ENCODE peak calls at places on chromosomes 16 and 17, in four cellular contexts. One of them, this sample, is unnamed.

GRCh38 chr16:89452925-89453324 is 37.4 kb downstream of the ANKRD11 start:
- DNase-seq in neural progenitor cell: no peak
- DNase-seq in NCI-H1105 treated with DMSO at 0.1 percent for 48 hours: no peak
- DNase-seq in AG08396: no peak
- DNase-seq in this sample: no peak

GRCh38 chr17:31480067-31480466 is 88.6 kb downstream of the RAB11FIP4 start:
- DNase-seq in neural progenitor cell: no peak
- DNase-seq in NCI-H1105 treated with DMSO at 0.1 percent for 48 hours: no peak
- DNase-seq in AG08396: no peak
- DNase-seq in this sample: no peak

GRCh38 chr17:30956764-30957374 is 14.0 kb upstream of the RNF135 start:
- DNase-seq in neural progenitor cell: peak; percentile 13
- DNase-seq in NCI-H1105 treated with DMSO at 0.1 percent for 48 hours: no peak
- DNase-seq in AG08396: peak; percentile 21
- DNase-seq in this sample: no peak

GRCh38 chr17:16351831-16352230 is 1.4 kb downstream of the CENPV start:
- DNase-seq in neural progenitor cell: no peak
- DNase-seq in NCI-H1105 treated with DMSO at 0.1 percent for 48 hours: no peak
- DNase-seq in AG08396: peak; percentile 55
- DNase-seq in this sample: no peak

GRCh38 chr17:44417553-44417952 is 28.1 kb upstream of the ITGA2B start:
- DNase-seq in neural progenitor cell: no peak
- DNase-seq in NCI-H1105 treated with DMSO at 0.1 percent for 48 hours: no peak
- DNase-seq in AG08396: peak; percentile 37
- DNase-seq in this sample: no peak

GRCh38 chr17:41340934-41341861 is 9.4 kb downstream of the KRT33A start:
- DNase-seq in neural progenitor cell: no peak
- DNase-seq in NCI-H1105 treated with DMSO at 0.1 percent for 48 hours: no peak
- DNase-seq in AG08396: no peak
- DNase-seq in this sample: no peak

GRCh38 chr17:32320847-32321246 is 21.1 kb downstream of the C17orf75 start:
- DNase-seq in neural progenitor cell: no peak
- DNase-seq in NCI-H1105 treated with DMSO at 0.1 percent for 48 hours: no peak
- DNase-seq in AG08396: no peak
- DNase-seq in this sample: peak; percentile 62

GRCh38 chr17:42042598-42043319 is 7.6 kb downstream of the C17orf113 start:
- DNase-seq in neural progenitor cell: no peak
- DNase-seq in NCI-H1105 treated with DMSO at 0.1 percent for 48 hours: no peak
- DNase-seq in AG08396: no peak
- DNase-seq in this sample: no peak

GRCh38 chr16:83701494-83701893 is 106.3 kb upstream of the HSBP1 start:
- DNase-seq in neural progenitor cell: peak; percentile 86
- DNase-seq in NCI-H1105 treated with DMSO at 0.1 percent for 48 hours: no peak
- DNase-seq in AG08396: peak; percentile 30
- DNase-seq in this sample: no peak

GRCh38 chr17:49217651-49218413 is 7.3 kb downstream of the ABI3 start:
- DNase-seq in neural progenitor cell: no peak
- DNase-seq in NCI-H1105 treated with DMSO at 0.1 percent for 48 hours: no peak
- DNase-seq in AG08396: no peak
- DNase-seq in this sample: no peak

GRCh38 chr16:15396948-15397594 is 1.5 kb downstream of the MPV17L start:
- DNase-seq in neural progenitor cell: no peak
- DNase-seq in NCI-H1105 treated with DMSO at 0.1 percent for 48 hours: no peak
- DNase-seq in AG08396: no peak
- DNase-seq in this sample: no peak

GRCh38 chr17:43597624-43598358 is 51.7 kb upstream of the ETV4 start:
- DNase-seq in neural progenitor cell: no peak
- DNase-seq in NCI-H1105 treated with DMSO at 0.1 percent for 48 hours: no peak
- DNase-seq in AG08396: no peak
- DNase-seq in this sample: no peak

GRCh38 chr17:5135726-5136579 is 20.1 kb downstream of the USP6 start:
- DNase-seq in neural progenitor cell: no peak
- DNase-seq in NCI-H1105 treated with DMSO at 0.1 percent for 48 hours: no peak
- DNase-seq in AG08396: no peak
- DNase-seq in this sample: no peak